ENCODE peak calls at places on chromosome 7, in five cellular contexts. R is Caco-2; A is activated CD4-positive, alpha-beta T cell treated with anti-CD3 and anti-CD28 coated beads, Interleukin-2, amount 50 U/mL, for 48 hours; Z is CD4-positive, alpha-beta T cell; K is iPS-NIHi11. C is an unnamed sample.

GRCh38 chr7:15686209-15686956 is at the start of gene MEOX2:
- DNase-seq in R (no peak), A (no peak), Z (no peak), K (peak; percentile 25), C (peak; percentile 69)

GRCh38 chr7:94374231-94374630 is 20.5 kb upstream of the COL1A2 start:
- DNase-seq in R (no peak), A (no peak), Z (no peak), K (peak; percentile 72), C (peak; percentile 49)

GRCh38 chr7:37514520-37514919 is 65.9 kb upstream of the ELMO1 start:
- DNase-seq in R (no peak), A (no peak), Z (no peak), K (no peak), C (no peak)

GRCh38 chr7:22563621-22564241 is 63.7 kb upstream of the STEAP1B start:
- DNase-seq in R (no peak), A (peak; percentile 61), Z (no peak), K (no peak), C (peak; percentile 36)

GRCh38 chr7:68760556-68760955 is 837.7 kb upstream of the AUTS2 start:
- DNase-seq in R (no peak), A (no peak), Z (no peak), K (no peak), C (no peak)

GRCh38 chr7:137287651-137288258 is 55.8 kb downstream of the PTN start:
- DNase-seq in R (no peak), A (no peak), Z (no peak), K (no peak), C (peak; percentile 26)

GRCh38 chr7:31890751-31891150 is 179.5 kb downstream of the PDE1C start:
- DNase-seq in R (no peak), A (no peak), Z (no peak), K (no peak), C (no peak)

GRCh38 chr7:11620822-11621395 is 211.1 kb downstream of the THSD7A start:
- DNase-seq in R (no peak), A (no peak), Z (no peak), K (no peak), C (no peak)

GRCh38 chr7:50615519-50615845 is 50.3 kb upstream of the DDC start:
- DNase-seq in R (no peak), A (no peak), Z (no peak), K (no peak), C (no peak)

GRCh38 chr7:70712942-70713341 is 419.0 kb upstream of the GALNT17 start:
- DNase-seq in R (no peak), A (no peak), Z (no peak), K (no peak), C (no peak)

GRCh38 chr7:12504144-12504543 is 66.4 kb upstream of the SCIN start:
- DNase-seq in R (no peak), A (no peak), Z (no peak), K (no peak), C (no peak)

GRCh38 chr7:83119002-83119358 is 43.7 kb downstream of the PCLO start:
- DNase-seq in R (no peak), A (no peak), Z (no peak), K (no peak), C (no peak)

GRCh38 chr7:22574756-22575517 is 74.9 kb upstream of the STEAP1B start:
- DNase-seq in R (no peak), A (no peak), Z (no peak), K (no peak), C (no peak)

GRCh38 chr7:5659584-5659983 is 121.9 kb downstream of the RNF216 start:
- DNase-seq in R (no peak), A (no peak), Z (no peak), K (no peak), C (no peak)

C was measured in neural progenitor cell.